ENCODE peak calls at places on chromosome 20, in four cellular contexts. X is breast epithelium, U is K562, M is heart left ventricle. V is an unnamed sample. For H3K4me1 and H3K36me3, the result is how much of the 10 kb centered on the place peaks cover.

GRCh38 chr20:60572991-60573390 is 614.8 kb downstream of the CDH26 start:
- DNase-seq in X (no peak), M (no peak), U (no peak), V (no peak)

GRCh38 chr20:36030143-36030542 is 61.8 kb downstream of the CNBD2 start:
- DNase-seq in M (peak), U (no peak), X (no peak), V (peak)

GRCh38 chr20:17822540-17823155 is 122.9 kb downstream of the BANF2 start:
- DNase-seq in M (no peak), U (no peak), X (no peak), V (no peak)

GRCh38 chr20:44008806-44009678 is 94.4 kb downstream of the TOX2 start:
- DNase-seq in M (no peak), U (no peak), X (no peak), V (no peak)

GRCh38 chr20:34643919-34644318 is 33.0 kb downstream of the PIGU start:
- DNase-seq in M (no peak), U (no peak), X (no peak), V (no peak)

GRCh38 chr20:47688385-47689381 is 96.6 kb downstream of the SULF2 start:
- DNase-seq in M (no peak), U (no peak), X (no peak), V (no peak)

GRCh38 chr20:32896521-32897280 is 38.0 kb downstream of the EFCAB8 start:
- DNase-seq in M (no peak), X (no peak), U (no peak), V (no peak)

GRCh38 chr20:48839518-48839917 is 11.7 kb upstream of the PREX1 start:
- DNase-seq in M (no peak), U (no peak), X (no peak), V (no peak)

GRCh38 chr20:56987992-56988391 is 278.4 kb downstream of the BMP7 start:
- DNase-seq in X (no peak), U (peak), M (no peak), V (no peak)

GRCh38 chr20:56989516-56989915 is 276.9 kb downstream of the BMP7 start:
- DNase-seq in M (no peak), U (no peak), X (no peak), V (no peak)

GRCh38 chr20:56986476-56986875 is 280.0 kb downstream of the BMP7 start:
- DNase-seq in M (no peak), U (no peak), X (no peak), V (no peak)

GRCh38 chr20:56986931-56987720 is 279.3 kb downstream of the BMP7 start:
- DNase-seq in M (no peak), X (no peak), U (no peak), V (no peak)

DNA sequence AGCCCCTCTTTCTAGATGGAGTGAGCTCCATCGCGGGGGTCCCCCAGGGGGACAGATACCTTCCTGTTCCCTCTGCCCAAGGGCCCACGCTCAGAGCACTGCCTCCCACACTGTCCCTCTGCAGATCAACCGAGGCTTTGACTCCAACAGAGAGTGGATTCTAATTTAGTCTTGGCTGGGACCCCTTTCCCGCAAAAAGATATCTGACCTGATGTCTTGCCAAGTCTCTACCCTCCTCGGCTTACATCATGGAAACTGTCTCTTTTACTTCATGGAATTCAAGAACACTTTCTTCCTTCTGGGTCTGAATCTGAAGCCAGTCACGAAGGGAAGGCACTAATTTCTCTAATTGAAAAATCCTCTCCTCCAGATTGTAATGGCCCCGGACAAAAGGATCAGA is 278.0 kb downstream of the BMP7 start:
- DNase-seq in X (no peak), M (no peak), U (no peak), V (no peak)
- H3K4me1 ChIP-seq in X (under half), M (under half), U (under half), V (under half)

GRCh38 chr20:41452226-41452625 is 85.6 kb upstream of the EMILIN3 start:
- DNase-seq in M (no peak), U (no peak), X (no peak), V (no peak)

GRCh38 chr20:41453006-41453950 is 86.7 kb upstream of the EMILIN3 start:
- DNase-seq in U (no peak), X (no peak), M (no peak), V (no peak)

GRCh38 chr20:41456341-41456740 is 89.7 kb upstream of the EMILIN3 start:
- DNase-seq in X (no peak), M (no peak), U (no peak), V (no peak)

GRCh38 chr20:41457173-41457857 is 90.7 kb upstream of the EMILIN3 start:
- DNase-seq in M (no peak), X (no peak), U (no peak), V (no peak)

GRCh38 chr20:41454250-41454649 is 87.6 kb upstream of the EMILIN3 start:
- DNase-seq in M (no peak), U (no peak), X (no peak), V (no peak)
- H3K36me3 ChIP-seq in M (half or more), U (half or more), X (under half), V (half or more)

DNA sequence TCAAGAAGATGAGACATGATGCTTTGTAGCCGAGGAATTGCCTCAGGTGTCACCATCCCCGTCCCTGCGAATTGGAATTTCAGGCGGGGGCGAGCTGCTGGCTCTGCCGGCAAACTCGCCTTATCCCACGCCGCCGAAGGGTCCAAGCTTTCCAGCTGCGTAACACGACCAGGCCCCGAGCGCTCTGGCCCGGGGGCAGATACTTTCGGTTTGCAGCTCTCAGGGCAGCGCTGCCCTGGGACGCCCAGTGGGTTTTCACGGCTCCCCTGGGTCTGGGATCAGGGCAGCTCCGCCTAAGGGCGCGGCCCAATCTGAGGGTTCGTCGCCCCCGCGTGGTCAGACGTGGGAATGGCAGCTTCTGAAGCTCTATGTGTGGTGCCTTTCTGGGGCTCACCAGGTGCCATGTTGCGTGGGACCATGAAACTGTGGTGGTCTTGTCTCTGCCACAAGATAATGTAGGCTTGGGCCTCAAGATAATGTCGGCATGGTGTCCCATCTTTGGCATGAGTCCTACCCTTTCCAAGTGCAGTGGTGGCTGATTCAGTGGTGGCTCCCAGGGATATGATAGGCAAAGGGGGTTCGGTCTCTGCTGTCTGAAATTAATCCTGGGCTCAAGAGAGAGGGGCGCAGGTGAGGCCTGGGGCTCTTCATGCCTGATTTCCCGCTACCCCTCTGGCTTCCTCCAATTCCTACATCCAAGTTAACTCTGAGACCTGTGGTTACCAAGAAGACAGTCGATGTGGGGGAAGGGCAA is 21.0 kb downstream of the PIGT start:
- DNase-seq in X (peak), U (peak), M (peak), V (peak)
- H3K4me1 ChIP-seq in X (under half), U (under half), M (under half), V (under half)

GRCh38 chr20:62907377-62908317 is 18.7 kb downstream of the DIDO1 start:
- DNase-seq in U (peak), X (no peak), M (no peak), V (no peak)

GRCh38 chr20:62902926-62903615 is 23.2 kb downstream of the DIDO1 start:
- DNase-seq in U (no peak), M (no peak), X (no peak), V (no peak)

GRCh38 chr20:62906209-62906608 is 20.1 kb downstream of the DIDO1 start:
- DNase-seq in X (no peak), U (no peak), M (peak), V (no peak)

GRCh38 chr20:62906647-62907375 is 19.5 kb downstream of the DIDO1 start:
- DNase-seq in U (no peak), X (no peak), M (no peak), V (no peak)

DNA sequence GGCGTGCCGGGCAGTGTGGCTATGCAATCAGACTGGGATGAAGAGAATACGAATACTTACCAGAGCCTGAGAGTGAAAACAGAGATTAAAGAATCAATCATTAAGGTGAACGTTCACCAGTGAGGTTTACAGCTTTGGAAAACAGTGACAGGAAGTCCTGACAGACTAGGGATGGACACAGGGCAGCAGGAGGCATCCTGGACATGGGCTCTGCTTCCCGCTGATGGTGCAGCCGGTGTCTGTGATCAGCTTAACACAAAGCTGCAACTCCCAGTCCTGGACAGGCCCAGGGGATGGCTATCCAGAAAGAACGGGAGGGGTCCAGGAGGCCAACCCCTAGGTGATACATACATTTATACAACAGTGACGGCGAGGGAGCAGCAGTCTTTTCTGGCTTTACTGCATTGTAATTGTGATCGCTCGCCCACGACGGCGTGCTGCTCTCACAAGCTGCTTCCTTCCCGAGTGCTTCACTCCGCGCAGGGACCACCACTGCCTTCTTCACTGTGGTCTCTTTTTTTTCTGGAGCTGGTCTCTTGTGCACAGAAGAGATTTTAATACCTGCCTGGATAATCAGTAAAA is 20.7 kb downstream of the DIDO1 start:
- DNase-seq in M (no peak), U (no peak), X (no peak), V (no peak)
- H3K36me3 ChIP-seq in M (half or more), U (half or more), X (under half), V (half or more)

DNA sequence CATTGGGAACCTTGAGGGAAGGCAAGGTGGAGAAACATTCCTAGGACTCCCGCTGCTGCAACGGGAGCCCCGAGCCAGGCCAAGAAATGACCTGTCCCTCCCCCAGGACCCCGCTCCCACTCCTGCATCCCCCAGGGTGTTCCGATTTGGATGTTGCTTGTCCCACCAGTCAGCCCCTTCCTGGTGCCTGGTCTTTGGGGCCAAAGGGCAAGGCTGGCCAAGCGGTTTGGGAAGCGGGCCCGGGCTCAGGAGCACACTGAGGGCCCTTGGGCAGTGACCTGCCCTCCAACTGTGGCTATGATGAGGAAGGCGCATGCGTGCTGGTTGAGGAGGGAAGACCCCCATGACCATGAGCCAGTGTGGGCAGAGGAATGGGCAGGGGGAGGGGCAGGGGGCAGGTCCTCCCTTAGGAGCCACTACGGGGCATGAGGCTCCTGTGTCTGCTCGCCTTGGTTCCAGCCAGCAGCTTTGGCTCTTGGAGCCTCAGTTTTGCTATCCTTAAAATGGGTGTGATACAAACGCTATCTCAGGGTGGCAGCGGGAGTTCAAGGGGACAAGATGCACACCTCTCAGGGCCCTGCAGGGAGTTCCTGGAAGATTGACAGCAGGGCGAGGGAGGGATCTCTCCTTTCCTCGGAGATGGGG is 50.4 kb downstream of the RBM38 start:
- DNase-seq in U (no peak), X (no peak), M (no peak), V (no peak)
- H3K4me1 ChIP-seq in U (under half), X (under half), M (under half), V (under half)

GRCh38 chr20:4887586-4887985 is 113.7 kb downstream of the SLC23A2 start:
- DNase-seq in X (no peak), U (no peak), M (no peak), V (peak)
- H3K36me3 ChIP-seq in X (under half), U (under half), M (under half), V (under half)

GRCh38 chr20:46683620-46683938 is 5.7 kb downstream of the TP53RK start:
- DNase-seq in M (no peak), U (no peak), X (no peak), V (no peak)
- H3K4me1 ChIP-seq in M (under half), U (under half), X (under half), V (under half)

V was measured in suprapubic skin.